ENCODE peak calls at places on chromosome 7, in five cellular contexts. O is stimulated activated CD4-positive, alpha-beta T cell treated with anti-CD3 and anti-CD28 coated beads, Interleukin-1b, Interleukin-23, amount 100 ng/mL, for 1 hour; P is hypothalamus; K is HS-5; L is natural killer cell. M is an unnamed sample.

GRCh38 chr7:36034020-36034419 is 119.0 kb upstream of the EEPD1 start:
- DNase-seq in L (no peak), O (no peak), P (no peak), K (peak; percentile 76), M (peak; percentile 83)

GRCh38 chr7:137411446-137411845 is 67.9 kb upstream of the PTN start:
- DNase-seq in O (no peak), P (no peak), K (no peak), L (no peak), M (no peak)

GRCh38 chr7:135792334-135792733 is 43.7 kb upstream of the FAM180A start:
- DNase-seq in P (no peak), O (no peak), K (no peak), L (no peak), M (no peak)

GRCh38 chr7:75879771-75880184 is 944 bp downstream of the RHBDD2 start:
- DNase-seq in P (no peak), O (no peak), L (no peak), K (no peak), M (peak; percentile 47)

GRCh38 chr7:35253182-35253679 is 669 bp downstream of the TBX20 start:
- DNase-seq in P (no peak), L (no peak), O (no peak), K (no peak), M (no peak)

GRCh38 chr7:5388905-5389433 is 34.7 kb downstream of the TNRC18 start:
- DNase-seq in L (no peak), K (no peak), P (no peak), O (no peak), M (no peak)

GRCh38 chr7:24722386-24723177 is 34.7 kb downstream of the GSDME start:
- DNase-seq in K (no peak), O (no peak), P (no peak), L (no peak), M (peak; percentile 34)

GRCh38 chr7:30988346-30989005 is 24.7 kb downstream of the GHRHR start:
- DNase-seq in K (no peak), P (peak; percentile 53), L (no peak), O (no peak), M (no peak)

GRCh38 chr7:130226333-130226732 is 18.7 kb downstream of the SSMEM1 start:
- DNase-seq in O (no peak), P (no peak), L (no peak), K (no peak), M (no peak)

GRCh38 chr7:101128040-101128834 is 1.3 kb downstream of the SERPINE1 start:
- DNase-seq in P (no peak), K (no peak), L (no peak), O (no peak), M (peak; percentile 60)

GRCh38 chr7:54995631-54996340 is 23.0 kb upstream of the EGFR start:
- DNase-seq in O (no peak), L (no peak), P (no peak), K (peak; percentile 80), M (peak; percentile 97)

GRCh38 chr7:134948736-134949135 is 37.6 kb upstream of the AGBL3 start:
- DNase-seq in L (no peak), P (no peak), O (no peak), K (no peak), M (no peak)

GRCh38 chr7:155729847-155730246 is 82.4 kb downstream of the SHH start:
- DNase-seq in O (no peak), P (no peak), L (no peak), K (no peak), M (no peak)

GRCh38 chr7:47384755-47385475 is 197.0 kb downstream of the TNS3 start:
- DNase-seq in L (no peak), P (no peak), K (no peak), O (no peak), M (no peak)

GRCh38 chr7:118232837-118233236 is 8.3 kb downstream of the ANKRD7 start:
- DNase-seq in L (no peak), O (no peak), K (peak; percentile 14), P (no peak), M (peak; percentile 75)

GRCh38 chr7:967361-968082 is 7.8 kb downstream of the COX19 start:
- DNase-seq in L (no peak), K (no peak), P (no peak), O (no peak), M (no peak)

GRCh38 chr7:3710531-3710930 is 409.5 kb downstream of the SDK1 start:
- DNase-seq in K (no peak), L (no peak), P (no peak), O (no peak), M (peak; percentile 13)

GRCh38 chr7:142885311-142886230 is at the start of gene TRPV6:
- DNase-seq in O (no peak), P (no peak), L (peak; percentile 4), K (no peak), M (no peak)

GRCh38 chr7:47557317-47557985 is 24.5 kb downstream of the TNS3 start:
- DNase-seq in O (no peak), L (no peak), P (no peak), K (no peak), M (peak; percentile 95)

GRCh38 chr7:98569606-98570337 is 47.3 kb upstream of the NPTX2 start:
- DNase-seq in L (no peak), O (no peak), P (peak; percentile 13), K (no peak), M (no peak)